ENCODE peak calls at places on chromosomes 1 and 21, in seven cellular contexts. U, E, V, Z, P, W and D are unnamed samples.

GRCh38 chr1:170836146-170836545 is 99.2 kb upstream of the MROH9 start:
- DNase-seq in U (no peak), E (no peak), V (no peak), Z (no peak), P (no peak), W (no peak), D (no peak)

GRCh38 chr1:229199892-229200291 is 71.0 kb upstream of the RAB4A start:
- DNase-seq in U (no peak), E (no peak), V (no peak), Z (peak; percentile 71), P (peak; percentile 63), W (no peak), D (no peak)

GRCh38 chr1:68218485-68218884 is 13.8 kb downstream of the WLS start:
- DNase-seq in U (no peak), E (no peak), V (no peak), Z (no peak), P (no peak), W (no peak), D (no peak)

GRCh38 chr21:31564439-31564838 is 95.1 kb upstream of the SOD1 start:
- DNase-seq in U (no peak), E (no peak), V (no peak), Z (no peak), P (no peak), W (peak; percentile 44), D (no peak)

GRCh38 chr1:183609313-183609712 is 19.1 kb upstream of the NCF2 start:
- DNase-seq in U (no peak), E (peak; percentile 67), V (peak; percentile 61), Z (peak; percentile 77), P (peak; percentile 89), W (no peak), D (no peak)

GRCh38 chr1:25161981-25162380 is 70.3 kb downstream of the SYF2 start:
- DNase-seq in U (no peak), E (no peak), V (no peak), Z (no peak), P (no peak), W (no peak), D (no peak)

GRCh38 chr1:167120899-167121298 is 27.0 kb downstream of the STYXL2 start:
- DNase-seq in U (no peak), E (no peak), V (no peak), Z (no peak), P (peak; percentile 23), W (no peak), D (no peak)

GRCh38 chr1:202221911-202222909 is 28.6 kb downstream of the LGR6 start:
- DNase-seq in U (no peak), E (no peak), V (no peak), Z (no peak), P (no peak), W (no peak), D (no peak)

GRCh38 chr1:219489636-219490035 is 123.3 kb downstream of the ZC3H11B start:
- DNase-seq in U (no peak), E (no peak), V (no peak), Z (no peak), P (no peak), W (no peak), D (no peak)

GRCh38 chr1:36733748-36734147 is 251.0 kb upstream of the CSF3R start:
- DNase-seq in U (no peak), E (no peak), V (no peak), Z (no peak), P (no peak), W (no peak), D (no peak)

GRCh38 chr1:41485605-41486004 is 1.1 kb upstream of the EDN2 start:
- DNase-seq in U (no peak), E (peak; percentile 57), V (peak; percentile 41), Z (peak; percentile 32), P (no peak), W (no peak), D (no peak)

GRCh38 chr1:156356875-156357534 is 12.0 kb upstream of the RHBG start:
- DNase-seq in U (peak; percentile 69), E (peak; percentile 63), V (peak; percentile 71), Z (peak; percentile 70), P (peak; percentile 50), W (no peak), D (peak; percentile 66)

GRCh38 chr1:35688161-35688560 is 30.5 kb downstream of the C1orf216 start:
- DNase-seq in U (no peak), E (no peak), V (no peak), Z (no peak), P (no peak), W (no peak), D (no peak)

GRCh38 chr1:220219865-220220698 is 52.2 kb downstream of the RAB3GAP2 start:
- DNase-seq in U (no peak), E (no peak), V (no peak), Z (no peak), P (no peak), W (no peak), D (no peak)

GRCh38 chr1:51247499-51247898 is 11.4 kb downstream of the RNF11 start:
- DNase-seq in U (no peak), E (no peak), V (no peak), Z (no peak), P (no peak), W (no peak), D (no peak)

GRCh38 chr1:51247022-51247421 is 10.9 kb downstream of the RNF11 start:
- DNase-seq in U (no peak), E (no peak), V (no peak), Z (no peak), P (no peak), W (no peak), D (no peak)

GRCh38 chr1:51253691-51254090 is 17.6 kb downstream of the RNF11 start:
- DNase-seq in U (no peak), E (no peak), V (no peak), Z (no peak), P (no peak), W (no peak), D (no peak)

GRCh38 chr1:51252366-51252765 is 16.3 kb downstream of the RNF11 start:
- DNase-seq in U (no peak), E (no peak), V (no peak), Z (no peak), P (no peak), W (no peak), D (no peak)

DNA sequence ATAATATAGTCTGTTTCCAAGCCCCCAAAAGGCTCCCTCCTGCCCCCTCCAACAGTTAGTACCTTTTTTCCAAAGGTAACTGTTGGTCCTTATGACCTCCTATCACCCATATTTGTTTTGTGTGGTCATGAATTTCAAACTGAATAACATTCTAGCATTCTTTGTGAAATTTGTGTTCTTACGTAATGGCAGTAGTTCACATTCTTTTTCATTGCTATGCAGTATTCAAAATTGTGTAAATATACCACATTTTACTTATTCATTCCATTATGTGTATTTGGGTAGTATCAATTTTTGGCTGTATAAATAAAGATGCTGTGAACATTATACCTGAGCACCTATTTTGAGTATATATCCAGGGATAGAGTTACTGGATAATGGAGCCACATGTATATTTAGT is 13.4 kb downstream of the RNF11 start:
- DNase-seq in U (no peak), E (no peak), V (no peak), Z (no peak), P (no peak), W (no peak), D (no peak)
- TF ChIP-seq CTCF in U (no peak), E (no peak), V (no peak), Z (no peak), P (no peak), W (no peak), D (no peak)

GRCh38 chr1:153233448-153233847 is 16.1 kb downstream of the PRR9 start:
- DNase-seq in U (no peak), E (no peak), V (no peak), Z (no peak), P (peak; percentile 27), W (no peak), D (no peak)

GRCh38 chr1:153242160-153242559 is 17.3 kb upstream of the LORICRIN start:
- DNase-seq in U (no peak), E (no peak), V (no peak), Z (no peak), P (no peak), W (no peak), D (no peak)

GRCh38 chr1:153232553-153232952 is 15.2 kb downstream of the PRR9 start:
- DNase-seq in U (no peak), E (no peak), V (no peak), Z (no peak), P (peak; percentile 79), W (no peak), D (no peak)

GRCh38 chr1:153238536-153238935 is 21.0 kb upstream of the LORICRIN start:
- DNase-seq in U (peak; percentile 4), E (peak; percentile 14), V (no peak), Z (no peak), P (no peak), W (no peak), D (no peak)
- TF ChIP-seq CTCF in U (peak; percentile 41), E (no peak), V (no peak), Z (no peak), P (no peak), W (peak; percentile 3), D (peak; percentile 27)

GRCh38 chr1:217528271-217528670 is 102.6 kb downstream of the GPATCH2 start:
- DNase-seq in U (no peak), E (no peak), V (no peak), Z (no peak), P (no peak), W (no peak), D (no peak)

GRCh38 chr1:217527151-217527550 is 103.7 kb downstream of the GPATCH2 start:
- DNase-seq in U (no peak), E (no peak), V (no peak), Z (no peak), P (no peak), W (no peak), D (no peak)

GRCh38 chr1:217524787-217525520 is 105.9 kb downstream of the GPATCH2 start:
- DNase-seq in U (no peak), E (no peak), V (no peak), Z (no peak), P (no peak), W (no peak), D (no peak)

GRCh38 chr1:217526636-217527035 is 104.3 kb downstream of the GPATCH2 start:
- DNase-seq in U (no peak), E (no peak), V (no peak), Z (no peak), P (no peak), W (no peak), D (no peak)

GRCh38 chr1:217525773-217526490 is 105.0 kb downstream of the GPATCH2 start:
- DNase-seq in U (no peak), E (no peak), V (no peak), Z (no peak), P (no peak), W (no peak), D (no peak)
- TF ChIP-seq CTCF in U (no peak), E (no peak), V (no peak), Z (no peak), P (no peak), W (no peak), D (no peak)

DNA sequence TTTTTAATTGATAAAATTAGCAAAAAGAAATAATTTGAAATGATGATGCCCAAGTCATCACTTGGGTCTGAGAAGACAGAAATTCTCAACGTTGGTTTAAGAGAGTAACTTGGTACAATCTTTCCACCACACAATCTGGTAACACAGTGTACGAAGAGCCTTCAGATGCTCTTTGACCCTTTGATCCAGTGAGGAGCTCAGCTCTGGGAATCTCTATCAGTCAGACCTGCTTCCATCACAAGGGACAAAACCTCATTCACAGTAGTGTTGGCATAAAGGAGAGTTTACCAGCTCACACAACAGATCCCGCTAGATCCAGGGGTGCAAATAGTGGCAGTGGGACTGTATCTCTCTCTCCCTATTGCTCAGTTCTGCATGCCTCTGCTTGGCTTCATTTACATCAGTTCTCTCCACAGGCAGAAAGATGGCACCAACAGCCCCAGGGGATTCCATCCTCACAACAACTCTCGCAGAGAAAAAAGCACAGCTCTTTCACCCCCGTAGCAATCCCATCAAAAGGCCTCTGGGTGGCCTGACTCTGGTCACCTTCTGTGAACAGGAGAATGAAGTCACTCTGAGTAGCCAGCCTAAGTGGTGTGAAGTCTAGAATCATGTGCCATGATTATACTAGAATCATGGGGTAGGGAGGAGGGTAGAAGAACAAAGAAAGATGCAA is 119.7 kb downstream of the ZNF281 start:
- DNase-seq in U (peak; percentile 37), E (peak; percentile 57), V (no peak), Z (no peak), P (no peak), W (no peak), D (no peak)
- TF ChIP-seq CTCF in U (peak; percentile 35), E (peak; percentile 6), V (no peak), Z (no peak), P (no peak), W (no peak), D (no peak)